ENCODE peak calls at places on chromosomes 4 and X, in nine cellular contexts. Q is neural progenitor cell, O is LNCaP clone FGC, T is sigmoid colon, S is A549, L is heart right ventricle, Y is MM.1S, Z is choroid plexus epithelial cell, V is AG10803. X is an unnamed sample.

GRCh38 chrX:109856974-109857373 is 123.9 kb upstream of the ACSL4 start:
- DNase-seq in L (no peak), T (no peak), O (no peak), Z (peak; percentile 56), V (no peak), S (peak; percentile 18), Y (peak; percentile 39), Q (peak; percentile 42), X (peak; percentile 34)

GRCh38 chr4:44210750-44211149 is 237.9 kb downstream of the KCTD8 start:
- DNase-seq in Z (no peak), T (no peak), V (no peak), O (no peak), L (no peak), Q (no peak), Y (no peak), S (no peak), X (no peak)

GRCh38 chr4:185099024-185099682 is 43.9 kb upstream of the SLC25A4 start:
- DNase-seq in O (no peak), Z (no peak), Q (no peak), Y (no peak), L (no peak), T (no peak), V (no peak), S (no peak), X (no peak)

GRCh38 chr4:165489786-165490185 is 111.0 kb downstream of the CPE start:
- DNase-seq in Z (peak; percentile 21), O (no peak), Y (no peak), S (no peak), V (peak; percentile 9), L (no peak), T (no peak), Q (no peak), X (peak; percentile 51)

GRCh38 chr4:635851-636627 is 10.7 kb downstream of the PDE6B start:
- DNase-seq in Z (no peak), T (peak; percentile 46), Y (no peak), S (no peak), O (no peak), Q (peak; percentile 1), L (no peak), V (no peak), X (no peak)

GRCh38 chrX:115360220-115360781 is 70.8 kb downstream of the LUZP4 start:
- DNase-seq in V (no peak), S (no peak), T (no peak), Q (no peak), O (no peak), Y (no peak), L (no peak), Z (no peak), X (peak; percentile 35)

GRCh38 chrX:54358424-54359211 is 772 bp upstream of the WNK3 start:
- DNase-seq in Z (peak; percentile 72), T (peak; percentile 69), Q (peak; percentile 96), S (no peak), Y (no peak), V (peak; percentile 8), O (no peak), L (peak; percentile 33), X (peak; percentile 22)

GRCh38 chr4:76341063-76341462 is 34.5 kb downstream of the STBD1 start:
- DNase-seq in V (peak; percentile 44), L (no peak), Y (no peak), S (no peak), Q (no peak), Z (peak; percentile 88), T (no peak), O (no peak), X (peak; percentile 63)

GRCh38 chr4:159768011-159768410 is 665.1 kb downstream of the RAPGEF2 start:
- DNase-seq in O (no peak), S (no peak), Y (no peak), Q (no peak), T (no peak), V (no peak), Z (peak; percentile 80), L (no peak), X (no peak)

GRCh38 chr4:85968945-85969830 is 390.7 kb downstream of the MAPK10 start:
- DNase-seq in S (peak; percentile 35), V (peak; percentile 67), T (no peak), O (no peak), Z (peak; percentile 80), Y (peak; percentile 43), L (no peak), Q (peak; percentile 57), X (peak; percentile 77)

GRCh38 chrX:29661290-29661689 is 554.1 kb upstream of the MAGEB2 start:
- DNase-seq in T (no peak), Y (no peak), L (no peak), S (peak; percentile 9), V (peak; percentile 1), O (no peak), Q (no peak), Z (peak; percentile 58), X (peak; percentile 37)

GRCh38 chr4:176642472-176642871 is 150.2 kb downstream of the VEGFC start:
- DNase-seq in T (no peak), V (no peak), S (peak; percentile 17), Y (no peak), Q (no peak), Z (no peak), L (no peak), O (no peak), X (no peak)

DNA sequence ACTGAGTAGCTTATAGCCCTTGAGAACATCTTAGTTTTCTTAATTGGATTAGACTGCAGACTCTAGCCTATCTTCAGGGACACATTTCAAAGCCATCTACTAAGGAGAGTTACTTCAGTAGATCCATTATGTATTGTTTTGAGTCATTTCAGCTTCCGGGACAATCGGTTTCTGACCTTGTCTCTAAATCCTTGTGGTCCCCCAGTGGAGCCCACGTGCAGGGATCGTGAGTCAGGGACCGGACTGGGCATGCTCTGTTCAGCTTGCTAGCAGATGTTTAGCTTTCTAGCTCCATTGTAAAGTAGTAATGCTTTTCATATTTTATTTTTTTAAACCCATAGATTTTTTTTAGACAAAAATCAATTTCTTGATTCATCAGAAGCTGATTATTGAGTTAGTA is 211.9 kb upstream of the PRPS2 start:
- DNase-seq in Z (no peak), Y (no peak), Q (no peak), O (no peak), S (no peak), V (no peak), T (no peak), L (no peak), X (no peak)
- H3K4me3 ChIP-seq in Z (no peak overlapping the region), Y (no peak overlapping the region), Q (no peak overlapping the region), O (no peak overlapping the region), S (no peak overlapping the region), V (no peak overlapping the region), T (no peak overlapping the region), L (no peak overlapping the region), X (no peak overlapping the region)

GRCh38 chr4:148779771-148780170 is 337.6 kb upstream of the NR3C2 start:
- DNase-seq in L (no peak), V (no peak), T (no peak), Z (no peak), O (no peak), S (no peak), Q (no peak), Y (no peak), X (no peak)
- TF ChIP-seq CTCF in L (no peak), V (no peak), T (no peak), Z (no peak), O (no peak), S (no peak), Q (no peak), Y (no peak), X (no peak)

DNA sequence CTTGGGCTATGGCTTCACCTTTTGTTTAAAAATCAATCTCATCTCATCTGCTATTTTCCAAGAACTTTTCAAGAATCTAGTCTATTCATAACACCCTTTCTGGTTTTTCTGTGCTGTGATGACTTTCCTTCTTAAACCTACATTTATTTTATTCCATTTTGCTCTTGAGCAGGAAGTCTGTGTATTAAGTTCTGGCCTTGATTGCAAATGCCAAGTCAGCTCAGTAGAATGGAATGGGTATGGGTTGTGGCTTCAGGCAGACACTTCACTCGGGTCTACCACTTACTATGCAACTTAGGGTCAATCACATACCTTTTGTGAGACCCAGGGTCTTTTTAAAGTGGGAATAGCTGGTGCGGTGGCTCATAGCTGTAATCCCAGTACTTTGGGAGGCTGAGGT is 522.3 kb downstream of the TRIML1 start:
- DNase-seq in T (no peak), S (no peak), V (peak; percentile 15), L (no peak), Y (no peak), Q (no peak), O (no peak), Z (no peak), X (peak; percentile 14)
- H3K4me3 ChIP-seq in T (no peak overlapping the region), S (no peak overlapping the region), V (no peak overlapping the region), L (no peak overlapping the region), Y (no peak overlapping the region), Q (no peak overlapping the region), O (no peak overlapping the region), Z (no peak overlapping the region), X (no peak overlapping the region)

GRCh38 chrX:47540754-47541538 is 20.1 kb upstream of the ARAF start:
- DNase-seq in Y (peak; percentile 32), Z (peak; percentile 95), O (peak; percentile 80), S (peak; percentile 91), V (peak; percentile 88), Q (peak; percentile 84), T (peak; percentile 93), L (peak; percentile 85), X (peak; percentile 91)

GRCh38 chrX:47543496-47543895 is 17.5 kb upstream of the ARAF start:
- DNase-seq in T (no peak), O (no peak), L (no peak), Y (no peak), Z (no peak), V (no peak), S (no peak), Q (no peak), X (no peak)

GRCh38 chrX:47539860-47540259 is 21.1 kb upstream of the ARAF start:
- DNase-seq in Z (no peak), L (no peak), V (no peak), Y (no peak), Q (no peak), O (no peak), T (no peak), S (no peak), X (no peak)
- TF ChIP-seq CTCF in Z (no peak), L (no peak), V (no peak), Y (no peak), Q (no peak), O (no peak), T (no peak), S (no peak), X (no peak)

GRCh38 chrX:140273921-140274320 is 230.9 kb downstream of the SOX3 start:
- DNase-seq in T (no peak), Q (no peak), O (no peak), Z (no peak), Y (no peak), L (no peak), S (no peak), V (no peak), X (no peak)

GRCh38 chrX:140274761-140275525 is 229.9 kb downstream of the SOX3 start:
- DNase-seq in S (no peak), Q (peak; percentile 59), Y (no peak), Z (peak; percentile 21), O (no peak), V (peak; percentile 73), T (no peak), L (no peak), X (peak; percentile 2)
- H3K4me3 ChIP-seq in S (no peak overlapping the region), Q (no peak overlapping the region), Y (no peak overlapping the region), Z (no peak overlapping the region), O (no peak overlapping the region), V (no peak overlapping the region), T (no peak overlapping the region), L (no peak overlapping the region), X (no peak overlapping the region)

X was measured in fibroblast of mammary gland.